ENCODE peak calls at places on chromosomes 7 and 10, in five cellular contexts. E is hepatocyte, I is sciatic nerve, T is astrocyte of the hippocampus, G is HuH-7.5. B is an unnamed sample.

GRCh38 chr7:100483728-100484635 is at the start of gene NYAP1:
- DNase-seq in G (peak; percentile 93), I (peak; percentile 84), E (peak; percentile 84), T (peak; percentile 81), B (peak; percentile 66)

GRCh38 chr10:103676851-103677417 is 178.4 kb downstream of the SH3PXD2A start:
- DNase-seq in G (no peak), E (no peak), I (peak; percentile 82), T (peak; percentile 80), B (no peak)

GRCh38 chr7:19772858-19773337 is 519 bp downstream of the TMEM196 start:
- DNase-seq in I (no peak), T (peak; percentile 84), E (peak; percentile 68), G (no peak), B (peak; percentile 20)

GRCh38 chr7:158270856-158271413 is 316.7 kb downstream of the PTPRN2 start:
- DNase-seq in E (no peak), G (no peak), I (peak; percentile 21), T (no peak), B (no peak)

GRCh38 chr10:28985137-28985885 is 303.6 kb upstream of the LYZL1 start:
- DNase-seq in G (no peak), T (no peak), I (no peak), E (no peak), B (no peak)

GRCh38 chr10:17788646-17789045 is 20.5 kb upstream of the MRC1 start:
- DNase-seq in T (peak; percentile 5), E (no peak), G (no peak), I (no peak), B (no peak)

GRCh38 chr7:138289864-138290263 is 170.2 kb upstream of the TRIM24 start:
- DNase-seq in E (no peak), G (no peak), I (no peak), T (no peak), B (no peak)

GRCh38 chr7:110600983-110601382 is 489.9 kb upstream of the LRRN3 start:
- DNase-seq in E (no peak), I (no peak), G (no peak), T (peak; percentile 27), B (no peak)

GRCh38 chr10:132805599-132805998 is 19.7 kb upstream of the NKX6-2 start:
- DNase-seq in T (no peak), E (no peak), G (no peak), I (no peak), B (no peak)

GRCh38 chr10:131806646-131807317 is 94.0 kb upstream of the PPP2R2D start:
- DNase-seq in T (no peak), I (no peak), E (no peak), G (no peak), B (no peak)

GRCh38 chr7:151607464-151607867 is 87.8 kb upstream of the RHEB start:
- DNase-seq in G (no peak), E (no peak), T (peak; percentile 45), I (no peak), B (no peak)

GRCh38 chr10:80459047-80459865 is 5.1 kb downstream of the TSPAN14 start:
- DNase-seq in G (no peak), E (no peak), I (peak; percentile 83), T (peak; percentile 56), B (no peak)

GRCh38 chr10:97851341-97852001 is 1.8 kb downstream of the GOLGA7B start:
- DNase-seq in E (no peak), I (no peak), G (no peak), T (no peak), B (no peak)

GRCh38 chr10:5317547-5318107 is 47.1 kb upstream of the UCN3 start:
- DNase-seq in T (peak; percentile 67), E (no peak), I (no peak), G (no peak), B (no peak)

GRCh38 chr7:11489280-11489679 is 342.7 kb downstream of the THSD7A start:
- DNase-seq in G (no peak), E (no peak), I (no peak), T (no peak), B (no peak)

GRCh38 chr7:70390251-70390650 is 741.7 kb upstream of the GALNT17 start:
- DNase-seq in G (no peak), I (no peak), E (no peak), T (peak; percentile 60), B (no peak)

GRCh38 chr10:3043512-3044368 is 23.6 kb upstream of the PFKP start:
- DNase-seq in I (peak; percentile 76), T (peak; percentile 90), E (peak; percentile 83), G (peak; percentile 61), B (peak; percentile 64)

GRCh38 chr7:55509322-55509721 is 63.0 kb downstream of the VOPP1 start:
- DNase-seq in G (no peak), I (no peak), T (no peak), E (no peak), B (no peak)

GRCh38 chr10:1952126-1953095 is 215.1 kb upstream of the ADARB2 start:
- DNase-seq in I (no peak), G (no peak), E (no peak), T (no peak), B (no peak)

GRCh38 chr10:21526184-21526951 is 886 bp upstream of the SKIDA1 start:
- DNase-seq in T (peak; percentile 95), E (no peak), G (no peak), I (peak; percentile 91), B (peak; percentile 51)

GRCh38 chr10:103663802-103664201 is 170.3 kb downstream of the NEURL1 start:
- DNase-seq in T (peak; percentile 67), I (no peak), G (no peak), E (no peak), B (no peak)

GRCh38 chr7:154770361-154770760 is 232.6 kb downstream of the PAXIP1 start:
- DNase-seq in I (no peak), T (no peak), E (no peak), G (no peak), B (no peak)

GRCh38 chr7:92799446-92800211 is 36.7 kb downstream of the CDK6 start:
- DNase-seq in T (no peak), G (no peak), E (no peak), I (no peak), B (no peak)

GRCh38 chr10:124465777-124466488 is 4.3 kb downstream of the LHPP start:
- DNase-seq in G (no peak), I (no peak), E (no peak), T (no peak), B (no peak)

GRCh38 chr10:14673189-14673947 is 101.3 kb downstream of the FAM107B start:
- DNase-seq in E (peak; percentile 36), I (no peak), T (no peak), G (no peak), B (no peak)

GRCh38 chr7:8115547-8116402 is 146.2 kb downstream of the ICA1 start:
- DNase-seq in G (no peak), T (no peak), E (no peak), I (no peak), B (no peak)

GRCh38 chr10:24893127-24893526 is 59.3 kb downstream of the PRTFDC1 start:
- DNase-seq in G (no peak), E (no peak), I (no peak), T (no peak), B (no peak)

GRCh38 chr7:25240340-25240739 is 12.1 kb upstream of the NPVF start:
- DNase-seq in E (no peak), G (no peak), I (no peak), T (no peak), B (no peak)

GRCh38 chr10:112446855-112447691 is at the start of the genes VTI1A and ZDHHC6:
- DNase-seq in E (peak; percentile 93), T (peak; percentile 91), I (peak; percentile 86), G (peak; percentile 53), B (peak; percentile 90)

GRCh38 chr10:13404791-13405190 is 56.7 kb upstream of the SEPHS1 start:
- DNase-seq in T (no peak), E (no peak), G (no peak), I (no peak), B (no peak)

GRCh38 chr10:94320285-94320914 is 42.3 kb downstream of the NOC3L start:
- DNase-seq in E (peak; percentile 81), G (no peak), T (peak; percentile 79), I (peak; percentile 86), B (peak; percentile 69)

GRCh38 chr7:18700147-18700546 is 204.6 kb downstream of the HDAC9 start:
- DNase-seq in I (no peak), T (no peak), G (no peak), E (no peak), B (no peak)

GRCh38 chr10:94150541-94151184 is 156.9 kb downstream of the PLCE1 start:
- DNase-seq in G (no peak), T (no peak), I (no peak), E (no peak), B (no peak)

GRCh38 chr7:42734568-42734967 is 177.3 kb downstream of the C7orf25 start:
- DNase-seq in I (no peak), T (peak; percentile 31), G (no peak), E (no peak), B (no peak)

GRCh38 chr10:20598590-20598989 is 298.5 kb downstream of the NEBL start:
- DNase-seq in E (peak; percentile 54), I (no peak), G (no peak), T (peak; percentile 96), B (peak; percentile 17)

GRCh38 chr10:124124123-124124768 is 30.8 kb upstream of the CHST15 start:
- DNase-seq in I (no peak), T (no peak), G (no peak), E (no peak), B (no peak)

GRCh38 chr10:31242902-31243301 is 76.1 kb upstream of the ZEB1 start:
- DNase-seq in T (peak; percentile 82), I (no peak), G (no peak), E (peak; percentile 55), B (no peak)

B was measured in HEK293T.